ENCODE peak calls at places on chromosome 2, in nine cellular contexts. N is astrocyte of the spinal cord, F is epithelial cell of proximal tubule, G is thoracic aorta, E is neuronal stem cell, Z is cardiac fibroblast, O is GM12878, V is iPS DF 6.9, Y is endodermal cell. B is an unnamed sample.

GRCh38 chr2:202689898-202690297 is 55.1 kb downstream of the FAM117B start:
- DNase-seq in Y (no peak), O (no peak), V (no peak), Z (no peak), G (no peak), E (no peak), N (no peak), F (no peak), B (no peak)

GRCh38 chr2:226932443-226932842 is 96.6 kb downstream of the RHBDD1 start:
- DNase-seq in Z (no peak), E (no peak), Y (no peak), O (no peak), G (no peak), V (no peak), F (no peak), N (no peak), B (no peak)

GRCh38 chr2:190587106-190587505 is 52.6 kb upstream of the NEMP2 start:
- DNase-seq in N (no peak), Y (no peak), E (no peak), O (no peak), F (no peak), V (no peak), G (no peak), Z (no peak), B (no peak)

GRCh38 chr2:207960090-207960489 is 65.2 kb downstream of the PLEKHM3 start:
- DNase-seq in Z (no peak), G (no peak), N (no peak), Y (no peak), E (no peak), O (no peak), F (no peak), V (no peak), B (no peak)

GRCh38 chr2:99448556-99448955 is 41.3 kb downstream of the REV1 start:
- DNase-seq in V (no peak), Z (peak; percentile 74), Y (no peak), N (peak; percentile 58), G (no peak), O (no peak), F (peak; percentile 43), E (no peak), B (peak; percentile 14)

GRCh38 chr2:220166616-220167015 is 539.2 kb downstream of the SLC4A3 start:
- DNase-seq in N (no peak), G (no peak), E (no peak), Z (peak; percentile 81), O (no peak), Y (no peak), V (no peak), F (no peak), B (no peak)

GRCh38 chr2:80166457-80166856 is 138.1 kb downstream of the LRRTM1 start:
- DNase-seq in E (no peak), G (no peak), N (no peak), Z (no peak), V (no peak), O (no peak), F (no peak), Y (no peak), B (no peak)

GRCh38 chr2:61220768-61221167 is 58.8 kb downstream of the C2orf74 start:
- DNase-seq in V (no peak), F (no peak), N (peak; percentile 48), E (no peak), G (no peak), O (no peak), Z (peak; percentile 80), Y (no peak), B (peak; percentile 75)

GRCh38 chr2:242085941-242086621 is 216.6 kb downstream of the RTP5 start:
- DNase-seq in G (no peak), F (no peak), E (no peak), V (no peak), Z (peak; percentile 14), O (peak; percentile 48), Y (no peak), N (no peak), B (no peak)

GRCh38 chr2:173854840-173855239 is 110.3 kb downstream of the SP3 start:
- DNase-seq in Y (no peak), E (no peak), Z (peak; percentile 72), N (peak; percentile 48), G (peak; percentile 6), F (no peak), O (no peak), V (no peak), B (peak; percentile 29)

GRCh38 chr2:30127016-30127893 is 19.6 kb upstream of the YPEL5 start:
- DNase-seq in Z (peak; percentile 83), N (no peak), V (no peak), F (no peak), E (no peak), G (no peak), Y (no peak), O (no peak), B (peak; percentile 40)

GRCh38 chr2:181458881-181459280 is 1.7 kb downstream of the ITGA4 start:
- DNase-seq in O (no peak), V (no peak), F (no peak), E (no peak), N (no peak), Y (no peak), Z (no peak), G (no peak), B (no peak)
- H3K4me3 ChIP-seq in O (peak overlapping the region; percentile 88), V (no peak overlapping the region), F (no peak overlapping the region), E (no peak overlapping the region), N (peak overlapping the region; percentile 79), Y (no peak overlapping the region), Z (no peak overlapping the region), G (peak overlapping the region; percentile 73), B (peak overlapping the region; percentile 86)

GRCh38 chr2:38514603-38515154 is 88.0 kb downstream of the HNRNPLL start:
- DNase-seq in F (no peak), Z (no peak), G (no peak), V (no peak), Y (no peak), O (no peak), E (no peak), N (no peak), B (no peak)

GRCh38 chr2:38516122-38516521 is 86.6 kb downstream of the HNRNPLL start:
- DNase-seq in N (no peak), F (no peak), Z (no peak), G (no peak), Y (no peak), O (no peak), V (no peak), E (no peak), B (no peak)

GRCh38 chr2:38512211-38512610 is 90.5 kb downstream of the HNRNPLL start:
- DNase-seq in Y (no peak), Z (no peak), G (no peak), E (no peak), F (no peak), N (no peak), O (no peak), V (no peak), B (no peak)

GRCh38 chr2:38517284-38517683 is 85.4 kb downstream of the HNRNPLL start:
- DNase-seq in O (no peak), V (no peak), E (no peak), Y (no peak), Z (no peak), N (no peak), G (no peak), F (no peak), B (no peak)

DNA sequence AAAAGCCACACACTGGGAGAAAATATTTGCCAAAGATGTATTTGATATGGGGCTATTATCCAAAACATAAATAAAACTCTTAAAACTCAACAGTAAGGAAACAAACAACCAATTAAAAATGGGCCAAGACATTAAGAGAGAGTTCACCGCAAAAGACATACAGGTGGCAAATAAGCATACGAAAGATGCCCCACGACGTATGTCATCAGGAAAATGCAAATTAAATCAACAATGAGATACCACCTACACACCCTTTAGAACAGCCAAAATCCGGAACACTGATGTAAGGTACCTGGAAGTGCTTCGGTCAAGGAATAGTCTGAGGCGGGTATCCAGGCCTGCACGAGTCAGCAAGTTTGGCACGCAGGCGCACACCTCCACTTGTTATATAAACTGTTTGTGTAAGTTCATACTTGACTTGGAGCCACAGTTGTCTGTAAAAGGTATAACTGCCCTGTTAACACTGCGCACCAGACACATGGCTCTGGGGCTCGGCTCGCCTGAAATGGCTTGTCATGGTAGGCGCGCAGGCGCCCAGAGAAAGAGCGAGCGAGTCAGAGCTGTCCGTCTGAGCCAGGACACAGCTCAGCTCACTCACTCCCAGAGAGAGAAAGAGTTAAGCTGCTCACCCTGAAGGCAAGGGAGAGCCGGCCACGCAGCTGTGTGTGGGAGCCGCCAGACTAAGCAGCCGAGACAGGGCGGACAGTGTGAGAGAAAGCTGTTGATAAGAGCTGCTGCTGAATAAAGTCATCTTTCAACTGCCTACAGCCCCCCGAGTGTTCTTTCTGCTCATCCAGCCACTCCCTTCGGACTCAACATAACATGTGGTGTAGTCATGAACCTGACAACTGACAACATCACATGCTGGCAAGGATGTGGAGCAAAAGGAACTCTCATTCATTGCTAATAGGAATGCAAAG is 87.3 kb downstream of the HNRNPLL start:
- DNase-seq in V (no peak), Z (peak; percentile 73), F (peak; percentile 59), Y (no peak), O (no peak), N (no peak), E (no peak), G (peak; percentile 26), B (peak; percentile 29)
- H3K4me3 ChIP-seq in V (no peak overlapping the region), Z (peak overlapping the region; percentile 11), F (peak overlapping the region; percentile 44), Y (no peak overlapping the region), O (no peak overlapping the region), N (no peak overlapping the region), E (no peak overlapping the region), G (peak overlapping the region; percentile 60), B (no peak overlapping the region)

GRCh38 chr2:163737169-163737439 is 1.3 kb upstream of the FIGN start:
- DNase-seq in G (no peak), Y (no peak), F (no peak), V (no peak), Z (no peak), E (no peak), O (no peak), N (no peak), B (peak; percentile 1)
- H3K4me3 ChIP-seq in G (peak overlapping the region; percentile 91), Y (peak overlapping the region; percentile 96), F (peak overlapping the region; percentile 63), V (peak overlapping the region; percentile 89), Z (no peak overlapping the region), E (peak overlapping the region; percentile 67), O (no peak overlapping the region), N (peak overlapping the region; percentile 87), B (peak overlapping the region; percentile 89)

GRCh38 chr2:15897431-15898098 is 42.8 kb upstream of the MYCN start:
- DNase-seq in O (no peak), F (no peak), Y (no peak), Z (no peak), G (no peak), N (no peak), E (no peak), V (no peak), B (no peak)

GRCh38 chr2:15901095-15901807 is 39.1 kb upstream of the MYCN start:
- DNase-seq in V (no peak), E (no peak), Y (no peak), N (no peak), G (no peak), F (no peak), Z (no peak), O (no peak), B (no peak)

GRCh38 chr2:15899751-15900493 is 40.4 kb upstream of the MYCN start:
- DNase-seq in Z (no peak), G (no peak), N (no peak), E (no peak), F (no peak), Y (no peak), O (no peak), V (no peak), B (no peak)

GRCh38 chr2:15896859-15897258 is 43.5 kb upstream of the MYCN start:
- DNase-seq in E (no peak), F (no peak), Y (no peak), V (no peak), Z (no peak), O (no peak), N (no peak), G (no peak), B (no peak)

DNA sequence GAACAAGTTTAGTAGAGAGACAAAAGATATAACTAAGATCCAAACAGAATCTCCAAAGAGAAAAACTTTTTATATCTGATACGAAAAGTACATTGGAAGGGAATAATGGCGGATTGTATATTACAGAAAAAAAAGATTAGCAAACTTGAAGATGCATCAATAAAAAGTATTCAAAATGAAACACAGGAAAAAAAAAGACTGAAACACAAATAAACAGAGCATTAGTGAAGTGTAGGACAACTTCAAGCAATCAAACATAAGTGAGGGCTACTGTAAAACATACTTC is 41.1 kb upstream of the MYCN start:
- DNase-seq in V (no peak), F (no peak), G (no peak), E (no peak), O (no peak), Z (no peak), N (no peak), Y (no peak), B (no peak)
- H3K4me3 ChIP-seq in V (no peak overlapping the region), F (no peak overlapping the region), G (no peak overlapping the region), E (no peak overlapping the region), O (no peak overlapping the region), Z (no peak overlapping the region), N (no peak overlapping the region), Y (no peak overlapping the region), B (no peak overlapping the region)

B was measured in brain microvascular endothelial cell.